ENCODE peak calls at places on chromosomes 1 and 21, in eight cellular contexts. K is transverse colon; F is endothelial cell; O is CD4-positive, alpha-beta T cell; V is BE2C; G is chondrocyte; R is PC-9; J is adrenal gland. M is an unnamed sample.

GRCh38 chr21:35491920-35492678 is 443.0 kb upstream of the RUNX1 start:
- DNase-seq in G (no peak), V (no peak), F (no peak), K (no peak), J (no peak), O (no peak), R (no peak), M (no peak)

GRCh38 chr1:182897696-182898095 is 55.3 kb downstream of the SHCBP1L start:
- DNase-seq in O (no peak), R (no peak), V (no peak), F (no peak), K (no peak), J (no peak), G (no peak), M (no peak)

GRCh38 chr1:16719571-16720402 is 20.5 kb upstream of the RNU1-4 start:
- DNase-seq in V (no peak), K (peak), R (no peak), F (peak), J (peak), O (no peak), G (peak), M (no peak)

GRCh38 chr1:166974647-166975345 is 544 bp downstream of the ILDR2 start:
- DNase-seq in G (no peak), R (no peak), O (no peak), V (no peak), J (no peak), K (no peak), F (no peak), M (no peak)

GRCh38 chr1:147389532-147390184 is 147.2 kb downstream of the CHD1L start:
- DNase-seq in F (peak), K (no peak), G (no peak), R (no peak), O (no peak), J (no peak), V (peak), M (no peak)

GRCh38 chr1:40078512-40079333 is 18.3 kb downstream of the PPT1 start:
- DNase-seq in J (peak), G (no peak), O (peak), R (peak), V (peak), F (peak), K (peak), M (no peak)

GRCh38 chr1:58754683-58755467 is 29.0 kb downstream of the JUN start:
- DNase-seq in K (no peak), F (no peak), G (no peak), V (no peak), J (no peak), R (no peak), O (no peak), M (no peak)

GRCh38 chr1:27934818-27935549 is at the start of gene SMPDL3B:
- DNase-seq in V (no peak), O (no peak), J (no peak), K (peak), G (no peak), R (peak), F (peak), M (no peak)

GRCh38 chr1:14742181-14742980 is 143.9 kb downstream of the KAZN start:
- DNase-seq in J (no peak), G (no peak), K (no peak), R (peak), F (no peak), O (no peak), V (no peak), M (no peak)

GRCh38 chr1:3127738-3128137 is 58.7 kb downstream of the PRDM16 start:
- DNase-seq in G (no peak), V (no peak), J (no peak), R (no peak), K (no peak), O (no peak), F (no peak), M (no peak)

GRCh38 chr21:46421756-46422555 is 36.7 kb upstream of the DIP2A start:
- DNase-seq in O (no peak), V (no peak), R (no peak), J (no peak), F (no peak), K (no peak), G (peak), M (no peak)

GRCh38 chr1:17776426-17776825 is 21.3 kb downstream of the ACTL8 start:
- DNase-seq in K (no peak), R (no peak), F (no peak), O (no peak), V (peak), G (no peak), J (no peak), M (no peak)

DNA sequence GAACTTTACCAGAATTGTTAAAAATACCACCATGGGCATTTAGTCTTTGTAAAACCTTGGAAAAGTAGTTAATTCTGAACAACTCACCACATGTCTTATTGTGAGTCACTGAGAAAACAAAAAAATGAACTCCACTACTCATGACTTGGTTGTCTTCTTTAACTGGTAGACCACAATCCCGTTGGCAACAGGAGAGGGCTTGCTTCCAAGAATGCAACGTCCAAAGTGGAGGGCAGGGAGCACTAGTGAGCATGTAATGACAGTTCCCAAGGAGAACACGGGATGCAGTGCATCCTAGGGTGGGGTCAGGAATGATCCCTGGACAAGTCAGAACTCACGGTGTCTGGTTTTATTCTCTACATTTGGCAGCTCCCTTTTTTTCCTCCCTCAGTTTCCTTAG is 15.2 kb upstream of the HMCN1 start:
- DNase-seq in K (no peak), J (peak), V (no peak), O (no peak), R (no peak), F (peak), G (no peak), M (no peak)
- TF ChIP-seq CTCF in K (no peak), J (no peak), V (no peak), O (no peak), R (no peak), F (peak), G (peak), M (peak)

DNA sequence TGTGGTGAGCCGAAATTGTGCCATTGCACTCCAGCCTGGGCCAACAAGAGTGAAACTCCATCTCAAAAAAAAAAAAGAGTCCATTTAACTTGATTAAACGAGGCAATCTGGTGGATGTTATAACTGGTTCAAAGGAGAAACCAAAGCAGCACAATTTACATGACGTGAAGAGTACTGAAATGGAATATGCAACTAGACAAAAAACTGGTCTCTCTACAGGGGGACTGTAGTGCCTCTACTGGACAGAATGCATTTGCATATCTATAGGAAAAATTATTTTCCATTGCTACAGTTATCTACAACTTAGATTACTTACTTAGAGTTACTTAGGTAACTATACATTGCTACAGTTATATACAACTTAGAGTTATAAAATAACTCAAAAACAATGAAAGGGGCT is 2.7 kb upstream of the CAPN2 start:
- DNase-seq in R (no peak), F (no peak), O (no peak), V (no peak), J (no peak), K (no peak), G (no peak), M (no peak)
- TF ChIP-seq CTCF in R (peak), F (no peak), O (no peak), V (peak), J (peak), K (no peak), G (peak), M (peak)

GRCh38 chr1:37919277-37919676 is 27.6 kb downstream of the INPP5B start:
- DNase-seq in F (no peak), O (no peak), G (no peak), J (no peak), R (no peak), V (no peak), K (no peak), M (no peak)
- TF ChIP-seq CTCF in F (peak), O (no peak), G (peak), J (no peak), R (peak), V (peak), K (no peak), M (peak)

DNA sequence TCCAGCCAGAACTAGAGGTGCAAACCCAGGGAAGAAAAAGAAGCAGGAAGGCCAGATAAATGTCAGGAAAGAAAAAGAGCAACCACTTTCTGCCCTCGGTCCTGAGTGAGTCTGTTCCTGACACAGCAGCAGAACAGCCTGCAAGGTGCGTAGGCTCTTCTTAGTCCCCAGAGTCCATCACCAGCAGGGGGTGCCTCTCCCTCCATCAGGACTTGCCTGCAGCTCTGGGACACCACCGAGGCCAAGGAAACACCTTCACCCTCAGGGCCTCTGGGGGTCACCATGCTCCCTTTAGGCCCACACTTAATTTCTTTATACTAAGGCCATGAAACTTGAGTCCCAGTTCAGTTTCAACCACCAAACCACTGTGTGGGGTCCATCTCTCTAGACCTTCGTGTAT is 43.7 kb upstream of the NFASC start:
- DNase-seq in R (no peak), V (peak), K (no peak), F (peak), G (no peak), O (no peak), J (no peak), M (no peak)
- TF ChIP-seq CTCF in R (no peak), V (peak), K (no peak), F (peak), G (no peak), O (no peak), J (no peak), M (no peak)

GRCh38 chr1:19764848-19765247 is 34.9 kb downstream of the TMCO4 start:
- DNase-seq in O (no peak), F (no peak), R (peak), J (no peak), K (no peak), G (no peak), V (no peak), M (no peak)
- TF ChIP-seq CTCF in O (no peak), F (no peak), R (no peak), J (no peak), K (no peak), G (no peak), V (no peak), M (no peak)

M was measured in osteocyte.